ENCODE peak calls at places on chromosome 5, in seven cellular contexts. J, A, E, T, M, W and Y are unnamed samples.

GRCh38 chr5:34585601-34586104 is 70.5 kb upstream of the RAI14 start:
- DNase-seq in J (no peak), A (no peak), E (no peak), T (no peak), M (no peak), W (no peak), Y (no peak)

GRCh38 chr5:64506567-64507321 is 929 bp downstream of the RGS7BP start:
- DNase-seq in J (no peak), A (no peak), E (no peak), T (no peak), M (no peak), W (no peak), Y (no peak)

GRCh38 chr5:112049738-112050137 is 292.7 kb upstream of the NREP start:
- DNase-seq in J (no peak), A (no peak), E (no peak), T (no peak), M (no peak), W (no peak), Y (no peak)

GRCh38 chr5:439636-440035 is 3.3 kb upstream of the EXOC3 start:
- DNase-seq in J (no peak), A (peak; percentile 54), E (no peak), T (no peak), M (no peak), W (no peak), Y (no peak)

GRCh38 chr5:176716320-176716719 is 69.0 kb downstream of the TSPAN17 start:
- DNase-seq in J (no peak), A (no peak), E (no peak), T (peak; percentile 4), M (no peak), W (peak; percentile 55), Y (peak; percentile 46)

GRCh38 chr5:144276034-144276822 is 105.6 kb downstream of the KCTD16 start:
- DNase-seq in J (no peak), A (no peak), E (no peak), T (no peak), M (no peak), W (peak; percentile 16), Y (peak; percentile 44)

GRCh38 chr5:69230181-69230580 is 4.5 kb upstream of the CDK7 start:
- DNase-seq in J (no peak), A (no peak), E (no peak), T (no peak), M (peak; percentile 13), W (no peak), Y (no peak)

GRCh38 chr5:85512896-85513295 is 1104.8 kb upstream of the COX7C start:
- DNase-seq in J (no peak), A (no peak), E (no peak), T (no peak), M (peak; percentile 40), W (no peak), Y (no peak)

GRCh38 chr5:158388018-158388417 is 529.1 kb upstream of the CLINT1 start:
- DNase-seq in J (no peak), A (no peak), E (no peak), T (no peak), M (no peak), W (no peak), Y (no peak)

GRCh38 chr5:77326986-77327734 is 116.7 kb downstream of the PDE8B start:
- DNase-seq in J (no peak), A (no peak), E (no peak), T (no peak), M (no peak), W (no peak), Y (no peak)

GRCh38 chr5:77984587-77984986 is 208.4 kb upstream of the TBCA start:
- DNase-seq in J (no peak), A (no peak), E (no peak), T (no peak), M (no peak), W (no peak), Y (no peak)

GRCh38 chr5:158725223-158725825 is 374.4 kb downstream of the EBF1 start:
- DNase-seq in J (no peak), A (peak; percentile 19), E (no peak), T (no peak), M (no peak), W (no peak), Y (no peak)

GRCh38 chr5:177429248-177430045 is 3.0 kb downstream of the GRK6 start:
- DNase-seq in J (peak; percentile 97), A (peak; percentile 99), E (peak; percentile 34), T (no peak), M (peak; percentile 88), W (no peak), Y (no peak)

GRCh38 chr5:5178580-5178979 is 38.5 kb downstream of the ADAMTS16 start:
- DNase-seq in J (no peak), A (no peak), E (no peak), T (no peak), M (no peak), W (no peak), Y (no peak)

GRCh38 chr5:123444016-123444415 is 20.8 kb upstream of the CEP120 start:
- DNase-seq in J (no peak), A (no peak), E (no peak), T (no peak), M (no peak), W (no peak), Y (no peak)

GRCh38 chr5:43601454-43602260 is 1.3 kb upstream of the NNT start:
- DNase-seq in J (no peak), A (peak; percentile 68), E (no peak), T (no peak), M (no peak), W (no peak), Y (no peak)

GRCh38 chr5:67318746-67319145 is 122.1 kb upstream of the CD180 start:
- DNase-seq in J (no peak), A (no peak), E (no peak), T (no peak), M (no peak), W (no peak), Y (no peak)

GRCh38 chr5:109411627-109412026 is 1.9 kb upstream of the PJA2 start:
- DNase-seq in J (no peak), A (peak; percentile 50), E (peak; percentile 18), T (peak; percentile 74), M (no peak), W (peak; percentile 82), Y (peak; percentile 57)

GRCh38 chr5:81749562-81750307 is 1.2 kb downstream of the SSBP2 start:
- DNase-seq in J (no peak), A (peak; percentile 47), E (peak; percentile 32), T (no peak), M (peak; percentile 76), W (no peak), Y (no peak)

GRCh38 chr5:31100781-31101180 is 92.7 kb upstream of the CDH6 start:
- DNase-seq in J (no peak), A (no peak), E (no peak), T (no peak), M (no peak), W (no peak), Y (no peak)

GRCh38 chr5:112703866-112704820 is 33.5 kb upstream of the APC start:
- DNase-seq in J (peak; percentile 43), A (no peak), E (no peak), T (no peak), M (no peak), W (no peak), Y (no peak)

GRCh38 chr5:103232393-103232999 is 26.1 kb upstream of the MACIR start:
- DNase-seq in J (peak; percentile 13), A (peak; percentile 48), E (peak; percentile 38), T (no peak), M (no peak), W (no peak), Y (no peak)

GRCh38 chr5:174610968-174611367 is 113.4 kb upstream of the MSX2 start:
- DNase-seq in J (no peak), A (no peak), E (no peak), T (no peak), M (no peak), W (peak; percentile 27), Y (peak; percentile 24)

GRCh38 chr5:126875303-126875785 is 98.4 kb downstream of the LMNB1 start:
- DNase-seq in J (no peak), A (no peak), E (no peak), T (no peak), M (no peak), W (no peak), Y (no peak)

GRCh38 chr5:140549237-140550144 is 2.0 kb downstream of the EIF4EBP3 start:
- DNase-seq in J (peak; percentile 50), A (peak; percentile 93), E (peak; percentile 17), T (no peak), M (no peak), W (no peak), Y (peak; percentile 57)

GRCh38 chr5:150946351-150946905 is 41.6 kb upstream of the ZNF300 start:
- DNase-seq in J (no peak), A (no peak), E (peak; percentile 81), T (peak; percentile 22), M (peak; percentile 71), W (peak; percentile 33), Y (peak; percentile 70)

GRCh38 chr5:128498844-128499455 is 39.1 kb downstream of the FBN2 start:
- DNase-seq in J (no peak), A (peak; percentile 53), E (peak; percentile 31), T (no peak), M (no peak), W (peak; percentile 41), Y (peak; percentile 16)

GRCh38 chr5:100841358-100842076 is 61.6 kb downstream of the ST8SIA4 start:
- DNase-seq in J (no peak), A (no peak), E (no peak), T (no peak), M (no peak), W (no peak), Y (no peak)

GRCh38 chr5:143514915-143515314 is 111.4 kb upstream of the NR3C1 start:
- DNase-seq in J (no peak), A (no peak), E (no peak), T (peak; percentile 59), M (no peak), W (peak; percentile 69), Y (peak; percentile 80)

GRCh38 chr5:124289122-124289521 is 457.3 kb downstream of the ZNF608 start:
- DNase-seq in J (no peak), A (no peak), E (peak; percentile 73), T (no peak), M (peak; percentile 78), W (no peak), Y (no peak)